ENCODE peak calls at places on chromosomes 1 and 21, in six cellular contexts. One of them, this sample, is unnamed.

GRCh38 chr21:42230636-42231035 is 11.7 kb downstream of the ABCG1 start:
- DNase-seq in GM12864: no peak
- DNase-seq in fibroblast of pulmonary artery: no peak
- DNase-seq in COR-L47: no peak
- DNase-seq in NCI-H1105: no peak
- DNase-seq in aorta: no peak
- DNase-seq in this sample: no peak

GRCh38 chr1:54882483-54882882 is 4.5 kb downstream of the DHCR24 start:
- DNase-seq in fibroblast of pulmonary artery: no peak
- DNase-seq in aorta: no peak
- DNase-seq in COR-L47: no peak
- DNase-seq in GM12864: no peak
- DNase-seq in NCI-H1105: no peak
- DNase-seq in this sample: no peak

GRCh38 chr1:28668956-28669719 is 554 bp downstream of the GMEB1 start:
- DNase-seq in COR-L47: peak; percentile 86
- DNase-seq in GM12864: peak; percentile 10
- DNase-seq in NCI-H1105: peak; percentile 54
- DNase-seq in fibroblast of pulmonary artery: peak; percentile 35
- DNase-seq in aorta: peak; percentile 67
- DNase-seq in this sample: peak; percentile 93

GRCh38 chr1:47507921-47508894 is 70.4 kb downstream of the FOXD2 start:
- DNase-seq in GM12864: no peak
- DNase-seq in NCI-H1105: peak; percentile 31
- DNase-seq in aorta: peak; percentile 44
- DNase-seq in COR-L47: peak; percentile 17
- DNase-seq in fibroblast of pulmonary artery: no peak
- DNase-seq in this sample: peak; percentile 73

GRCh38 chr1:94792876-94793605 is 27.1 kb upstream of the SLC44A3 start:
- DNase-seq in GM12864: no peak
- DNase-seq in aorta: no peak
- DNase-seq in COR-L47: no peak
- DNase-seq in fibroblast of pulmonary artery: peak; percentile 68
- DNase-seq in NCI-H1105: no peak
- DNase-seq in this sample: no peak

GRCh38 chr21:40853956-40854688 is 7.2 kb upstream of the DSCAM start:
- DNase-seq in aorta: no peak
- DNase-seq in COR-L47: no peak
- DNase-seq in GM12864: no peak
- DNase-seq in NCI-H1105: no peak
- DNase-seq in fibroblast of pulmonary artery: no peak
- DNase-seq in this sample: no peak

GRCh38 chr1:108830119-108831008 is 26.5 kb downstream of the AKNAD1 start:
- DNase-seq in aorta: peak; percentile 89
- DNase-seq in NCI-H1105: no peak
- DNase-seq in fibroblast of pulmonary artery: peak; percentile 96
- DNase-seq in GM12864: no peak
- DNase-seq in COR-L47: no peak
- DNase-seq in this sample: peak; percentile 73

GRCh38 chr1:185499986-185500626 is 183.1 kb upstream of the IVNS1ABP start:
- DNase-seq in NCI-H1105: no peak
- DNase-seq in GM12864: no peak
- DNase-seq in aorta: no peak
- DNase-seq in COR-L47: no peak
- DNase-seq in fibroblast of pulmonary artery: peak; percentile 88
- DNase-seq in this sample: no peak

GRCh38 chr1:17658837-17659236 is 96.3 kb upstream of the ACTL8 start:
- DNase-seq in GM12864: no peak
- DNase-seq in fibroblast of pulmonary artery: no peak
- DNase-seq in COR-L47: no peak
- DNase-seq in NCI-H1105: no peak
- DNase-seq in aorta: no peak
- DNase-seq in this sample: no peak

GRCh38 chr1:93707956-93708355 is 26.3 kb upstream of the BCAR3 start:
- DNase-seq in fibroblast of pulmonary artery: no peak
- DNase-seq in COR-L47: no peak
- DNase-seq in NCI-H1105: no peak
- DNase-seq in aorta: no peak
- DNase-seq in GM12864: peak; percentile 76
- DNase-seq in this sample: no peak

GRCh38 chr21:38459490-38459889 is 38.8 kb downstream of the ERG start:
- DNase-seq in NCI-H1105: no peak
- DNase-seq in COR-L47: no peak
- DNase-seq in aorta: no peak
- DNase-seq in fibroblast of pulmonary artery: no peak
- DNase-seq in GM12864: no peak
- DNase-seq in this sample: no peak

GRCh38 chr1:41149570-41149969 is 92.5 kb downstream of the SCMH1 start:
- DNase-seq in fibroblast of pulmonary artery: no peak
- DNase-seq in COR-L47: no peak
- DNase-seq in NCI-H1105: no peak
- DNase-seq in GM12864: no peak
- DNase-seq in aorta: no peak
- DNase-seq in this sample: no peak

GRCh38 chr1:95118019-95118499 is 904 bp downstream of the TLCD4 start:
- DNase-seq in fibroblast of pulmonary artery: no peak
- DNase-seq in aorta: no peak
- DNase-seq in NCI-H1105: no peak
- DNase-seq in GM12864: no peak
- DNase-seq in COR-L47: no peak
- DNase-seq in this sample: no peak

GRCh38 chr1:3018576-3018975 is 2.7 kb upstream of the ACTRT2 start:
- DNase-seq in NCI-H1105: no peak
- DNase-seq in fibroblast of pulmonary artery: no peak
- DNase-seq in COR-L47: no peak
- DNase-seq in aorta: peak; percentile 28
- DNase-seq in GM12864: no peak
- DNase-seq in this sample: no peak

GRCh38 chr21:46125846-46126301 is 28.0 kb downstream of the COL6A2 start:
- DNase-seq in aorta: peak; percentile 42
- DNase-seq in NCI-H1105: no peak
- DNase-seq in fibroblast of pulmonary artery: no peak
- DNase-seq in GM12864: no peak
- DNase-seq in COR-L47: no peak
- DNase-seq in this sample: no peak

GRCh38 chr1:92446546-92446945 is 40.2 kb downstream of the GFI1 start:
- DNase-seq in COR-L47: no peak
- DNase-seq in GM12864: no peak
- DNase-seq in fibroblast of pulmonary artery: peak; percentile 55
- DNase-seq in aorta: no peak
- DNase-seq in NCI-H1105: no peak
- DNase-seq in this sample: no peak

GRCh38 chr1:108661030-108661609 is at the start of gene HENMT1:
- DNase-seq in fibroblast of pulmonary artery: peak; percentile 78
- DNase-seq in aorta: peak; percentile 81
- DNase-seq in GM12864: peak; percentile 49
- DNase-seq in NCI-H1105: no peak
- DNase-seq in COR-L47: no peak
- DNase-seq in this sample: peak; percentile 94

GRCh38 chr1:245356891-245357585 is 202.3 kb downstream of the KIF26B start:
- DNase-seq in GM12864: no peak
- DNase-seq in NCI-H1105: no peak
- DNase-seq in fibroblast of pulmonary artery: no peak
- DNase-seq in COR-L47: no peak
- DNase-seq in aorta: no peak
- DNase-seq in this sample: peak; percentile 15

GRCh38 chr21:27192286-27192685 is 225.4 kb upstream of the ADAMTS5 start:
- DNase-seq in fibroblast of pulmonary artery: no peak
- DNase-seq in aorta: no peak
- DNase-seq in COR-L47: no peak
- DNase-seq in GM12864: no peak
- DNase-seq in NCI-H1105: no peak
- DNase-seq in this sample: no peak

GRCh38 chr21:36613064-36613463 is 85.9 kb upstream of the SIM2 start:
- DNase-seq in NCI-H1105: no peak
- DNase-seq in fibroblast of pulmonary artery: no peak
- DNase-seq in aorta: no peak
- DNase-seq in GM12864: no peak
- DNase-seq in COR-L47: no peak
- DNase-seq in this sample: no peak

GRCh38 chr1:220880726-220881506 is 1.7 kb downstream of the HLX start:
- DNase-seq in GM12864: no peak
- DNase-seq in fibroblast of pulmonary artery: peak; percentile 73
- DNase-seq in NCI-H1105: no peak
- DNase-seq in COR-L47: no peak
- DNase-seq in aorta: peak; percentile 88
- DNase-seq in this sample: peak; percentile 93

GRCh38 chr1:54542962-54543539 is 5.0 kb upstream of the ACOT11 start:
- DNase-seq in GM12864: no peak
- DNase-seq in fibroblast of pulmonary artery: peak; percentile 60
- DNase-seq in COR-L47: no peak
- DNase-seq in aorta: no peak
- DNase-seq in NCI-H1105: no peak
- DNase-seq in this sample: no peak

GRCh38 chr1:47371016-47371517 is 37.5 kb downstream of the CMPK1 start:
- DNase-seq in GM12864: no peak
- DNase-seq in COR-L47: no peak
- DNase-seq in aorta: no peak
- DNase-seq in NCI-H1105: no peak
- DNase-seq in fibroblast of pulmonary artery: no peak
- DNase-seq in this sample: no peak